ENCODE peak calls at places on chromosomes 16 and 17, in seven cellular contexts. U is lower lobe of right lung, C is heart right ventricle, L is HepG2, V is heart left ventricle, S is tibial artery, P is stomach. E is an unnamed sample.

GRCh38 chr16:31461201-31461920 is 2.1 kb downstream of the ARMC5 start:
- DNase-seq in L (no peak), S (no peak), V (no peak), U (no peak), P (no peak), C (no peak), E (no peak)

GRCh38 chr16:76654421-76654820 is 377.2 kb downstream of the CNTNAP4 start:
- DNase-seq in S (no peak), P (no peak), U (no peak), V (no peak), C (no peak), L (no peak), E (no peak)

GRCh38 chr16:28543072-28543471 is 4.3 kb upstream of the NUPR1 start:
- DNase-seq in U (peak; percentile 77), P (peak; percentile 69), C (no peak), L (no peak), V (no peak), S (peak; percentile 44), E (peak; percentile 21)

GRCh38 chr17:41775394-41776226 is 10.9 kb downstream of the JUP start:
- DNase-seq in P (no peak), C (peak; percentile 52), U (no peak), V (peak; percentile 64), S (no peak), L (no peak), E (peak; percentile 56)

GRCh38 chr16:25109643-25110042 is 1.9 kb upstream of the LCMT1 start:
- DNase-seq in P (no peak), U (no peak), S (peak; percentile 51), V (peak; percentile 48), C (no peak), L (peak; percentile 74), E (no peak)

GRCh38 chr17:15274017-15274416 is 8.9 kb upstream of the PMP22 start:
- DNase-seq in C (no peak), P (no peak), U (no peak), L (no peak), S (no peak), V (no peak), E (no peak)

GRCh38 chr16:70778901-70779309 is 22.1 kb downstream of the VAC14 start:
- DNase-seq in L (peak; percentile 82), U (no peak), C (peak; percentile 49), P (no peak), V (peak; percentile 57), S (peak; percentile 75), E (no peak)

GRCh38 chr16:24493859-24494258 is 45.5 kb upstream of the RBBP6 start:
- DNase-seq in U (no peak), S (no peak), V (no peak), L (no peak), P (no peak), C (no peak), E (no peak)

GRCh38 chr17:51636291-51636690 is 375.9 kb downstream of the UTP18 start:
- DNase-seq in L (no peak), U (no peak), V (no peak), C (no peak), S (no peak), P (no peak), E (no peak)

GRCh38 chr16:74480150-74481029 is 59.1 kb upstream of the CLEC18B start:
- DNase-seq in P (peak; percentile 49), U (no peak), V (peak; percentile 19), L (no peak), S (peak; percentile 57), C (no peak), E (no peak)

GRCh38 chr17:73308017-73308823 is 3.6 kb downstream of the CDC42EP4 start:
- DNase-seq in L (peak; percentile 91), P (peak; percentile 94), U (peak; percentile 93), C (peak; percentile 79), V (peak; percentile 86), S (peak; percentile 80), E (no peak)

GRCh38 chr16:17252064-17252463 is 218.7 kb downstream of the XYLT1 start:
- DNase-seq in U (no peak), S (no peak), V (no peak), P (no peak), C (no peak), L (no peak), E (no peak)

GRCh38 chr17:48002920-48003685 is 32.2 kb downstream of the CDK5RAP3 start:
- DNase-seq in C (no peak), S (no peak), P (no peak), U (no peak), V (no peak), L (no peak), E (no peak)

GRCh38 chr17:324151-324571 is 28.4 kb downstream of the RPH3AL start:
- DNase-seq in L (no peak), P (no peak), U (no peak), V (no peak), S (peak; percentile 14), C (no peak), E (peak; percentile 29)

GRCh38 chr16:3274490-3274889 is 8.8 kb upstream of the ZNF263 start:
- DNase-seq in S (no peak), L (peak; percentile 91), V (no peak), U (no peak), P (no peak), C (no peak), E (no peak)

DNA sequence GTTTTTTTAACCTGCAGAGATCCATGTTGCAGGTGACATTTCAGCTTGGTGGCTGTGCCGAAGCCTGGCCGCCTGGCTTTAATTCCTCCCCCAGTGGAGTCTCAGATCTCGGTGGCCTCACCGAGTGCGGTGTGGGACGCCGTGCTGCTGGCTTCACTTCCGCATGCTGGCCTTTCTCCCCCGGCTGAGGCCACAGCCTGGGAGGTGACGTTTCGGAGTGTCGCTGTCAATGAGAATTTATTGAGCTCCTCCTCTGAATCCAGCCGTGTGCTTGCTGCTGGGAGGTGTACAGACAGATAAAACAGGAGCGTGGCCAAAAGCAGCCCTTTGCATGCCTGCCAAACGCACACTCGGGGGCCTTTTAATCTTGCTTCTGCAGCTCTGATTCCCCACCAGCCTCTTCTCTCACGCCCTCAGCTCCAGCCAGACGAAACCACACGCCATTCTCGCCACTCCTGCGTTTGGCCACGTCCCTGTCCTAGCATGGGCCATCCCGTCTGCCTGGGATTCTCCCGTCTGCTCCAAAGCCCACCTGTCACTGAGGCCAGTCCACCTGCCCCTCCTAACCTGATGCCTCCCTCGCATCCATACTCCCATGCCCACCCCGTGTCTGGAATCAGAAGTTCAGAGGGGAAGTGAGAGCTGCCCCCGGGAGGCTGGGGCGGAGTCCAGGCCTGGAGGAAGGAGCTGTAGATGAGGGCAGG is 3.6 kb downstream of the GSE1 start:
- DNase-seq in P (peak; percentile 68), U (peak; percentile 81), S (peak; percentile 39), C (peak; percentile 64), V (peak; percentile 58), L (no peak), E (peak; percentile 73)
- H3K4me3 ChIP-seq in P (peak overlapping the region; percentile 58), U (peak overlapping the region; percentile 71), S (no peak overlapping the region), C (peak overlapping the region; percentile 17), V (no peak overlapping the region), L (no peak overlapping the region), E (no peak overlapping the region)

GRCh38 chr17:5434984-5435383 is 4.0 kb downstream of the C1QBP start:
- DNase-seq in U (no peak), S (no peak), P (no peak), C (no peak), L (no peak), V (no peak), E (no peak)

GRCh38 chr17:5425826-5426225 is 5.8 kb downstream of the RPAIN start:
- DNase-seq in U (no peak), C (no peak), S (no peak), V (no peak), L (no peak), P (no peak), E (no peak)

GRCh38 chr17:5424909-5425308 is 4.9 kb downstream of the RPAIN start:
- DNase-seq in V (no peak), P (no peak), S (no peak), C (no peak), U (no peak), L (no peak), E (no peak)

GRCh38 chr17:5431929-5432556 is 6.9 kb downstream of the C1QBP start:
- DNase-seq in U (no peak), P (no peak), S (no peak), V (no peak), C (no peak), L (no peak), E (no peak)

GRCh38 chr17:5430413-5430999 is 8.4 kb downstream of the C1QBP start:
- DNase-seq in L (no peak), V (no peak), U (no peak), C (no peak), P (no peak), S (no peak), E (no peak)
- TF ChIP-seq CTCF in L (no peak), V (no peak), U (no peak), C (no peak), P (no peak), S (no peak), E (no peak)

GRCh38 chr16:1378087-1378803 is 26.5 kb downstream of the GNPTG start:
- DNase-seq in C (no peak), P (no peak), U (no peak), L (no peak), S (no peak), V (no peak), E (no peak)
- H3K27ac ChIP-seq in C (peak overlapping the region; percentile 83), P (peak overlapping the region; percentile 82), U (peak overlapping the region; percentile 60), L (peak overlapping the region; percentile 93), S (peak overlapping the region; percentile 76), V (peak overlapping the region; percentile 77), E (no peak overlapping the region)

DNA sequence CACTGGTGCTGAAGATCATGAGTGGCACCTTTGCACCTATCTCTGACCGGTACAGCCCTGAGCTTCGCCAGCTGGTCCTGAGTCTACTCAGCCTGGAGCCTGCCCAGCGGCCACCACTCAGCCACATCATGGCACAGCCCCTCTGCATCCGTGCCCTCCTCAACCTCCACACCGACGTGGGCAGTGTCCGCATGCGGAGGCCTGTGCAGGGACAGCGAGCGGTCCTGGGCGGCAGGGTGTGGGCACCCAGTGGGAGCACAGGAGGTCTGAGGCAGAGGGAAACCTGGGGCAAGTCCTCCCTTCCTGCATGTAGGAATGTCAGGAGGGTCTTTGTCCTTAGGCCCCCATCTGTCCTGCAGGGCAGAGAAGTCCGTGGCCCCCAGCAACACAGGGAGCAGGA is 6.5 kb upstream of the TRAF4 start:
- DNase-seq in L (no peak), S (no peak), U (peak; percentile 27), P (no peak), V (no peak), C (no peak), E (no peak)
- H3K4me3 ChIP-seq in L (no peak overlapping the region), S (no peak overlapping the region), U (no peak overlapping the region), P (no peak overlapping the region), V (no peak overlapping the region), C (no peak overlapping the region), E (no peak overlapping the region)

DNA sequence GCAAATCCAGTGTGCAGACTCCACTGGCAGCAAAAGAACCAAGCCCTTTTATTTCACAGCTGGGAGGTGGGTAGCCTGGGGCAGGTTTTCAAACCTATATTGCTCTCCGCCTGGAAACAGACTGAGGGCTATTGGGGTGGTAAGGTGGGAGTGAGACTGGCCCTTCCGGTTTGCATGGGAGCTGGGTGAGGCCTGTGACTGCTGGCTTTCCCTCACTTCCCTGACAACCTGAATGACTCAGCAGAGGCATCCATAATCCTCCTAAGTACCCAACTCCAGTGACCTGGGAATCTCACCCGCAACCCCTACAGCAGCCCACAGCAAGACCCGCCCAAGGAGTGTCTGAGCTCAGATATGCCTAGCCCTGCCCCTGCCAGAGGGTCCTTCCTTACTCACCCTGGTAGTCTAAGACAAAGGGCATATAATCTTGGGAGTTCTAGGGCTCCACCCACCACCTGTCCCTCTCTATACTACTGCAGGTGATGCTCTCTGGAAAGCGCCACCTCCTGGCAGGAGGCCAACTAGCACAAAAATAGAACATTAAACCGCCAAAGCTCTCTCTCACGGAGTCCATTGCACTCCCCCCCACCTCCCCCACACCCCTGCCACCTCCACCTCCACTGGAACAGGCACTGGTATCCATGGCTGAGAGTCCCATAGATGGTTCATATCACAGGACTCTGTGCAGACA is 602.0 kb upstream of the C16orf82 start:
- DNase-seq in U (no peak), C (no peak), S (no peak), L (no peak), V (no peak), P (no peak), E (no peak)
- TF ChIP-seq CTCF in U (no peak), C (no peak), S (no peak), L (no peak), V (no peak), P (no peak), E (no peak)

E was measured in dorsolateral prefrontal cortex.